ENCODE peak calls at places on chromosomes 6 and 20, in four cellular contexts. G is IMR-90, N is A549, M is K562. K is an unnamed sample.

GRCh38 chr6:109452181-109452580 is 3.4 kb downstream of the MICAL1 start:
- DNase-seq in G (no peak), N (no peak), M (no peak), K (no peak)

GRCh38 chr6:219641-220198 is 72.6 kb upstream of the DUSP22 start:
- DNase-seq in G (peak; percentile 66), N (no peak), M (peak; percentile 72), K (no peak)

GRCh38 chr6:26224547-26224912 is 137.3 kb downstream of the HFE start:
- DNase-seq in G (no peak), N (no peak), M (no peak), K (no peak)

GRCh38 chr6:166156942-166157341 is 10.7 kb downstream of the TBXT start:
- DNase-seq in G (peak; percentile 9), N (peak; percentile 17), M (no peak), K (no peak)

GRCh38 chr6:159887761-159888160 is 3.0 kb upstream of the MAS1 start:
- DNase-seq in G (no peak), N (no peak), M (no peak), K (no peak)

GRCh38 chr20:23096986-23097520 is 10.9 kb upstream of the CD93 start:
- DNase-seq in G (no peak), N (no peak), M (no peak), K (no peak)

GRCh38 chr6:155093430-155093829 is 98.3 kb downstream of the TIAM2 start:
- DNase-seq in G (no peak), N (no peak), M (no peak), K (no peak)

GRCh38 chr6:167645383-167645782 is 181.3 kb upstream of the AFDN start:
- DNase-seq in G (no peak), N (no peak), M (no peak), K (no peak)

GRCh38 chr20:32580608-32580969 is 4.5 kb downstream of the NOL4L start:
- DNase-seq in G (no peak), N (no peak), M (no peak), K (no peak)

GRCh38 chr6:166879594-166879993 is 76.8 kb downstream of the RNASET2 start:
- DNase-seq in G (no peak), N (no peak), M (no peak), K (no peak)

GRCh38 chr20:13799974-13800373 is 15.1 kb downstream of the NDUFAF5 start:
- DNase-seq in G (no peak), N (no peak), M (no peak), K (no peak)

GRCh38 chr6:38688579-38689087 is 14.3 kb downstream of the GLO1 start:
- DNase-seq in G (no peak), N (no peak), M (no peak), K (peak; percentile 59)

GRCh38 chr20:10721112-10721896 is 47.5 kb upstream of the JAG1 start:
- DNase-seq in G (peak; percentile 69), N (no peak), M (no peak), K (no peak)

GRCh38 chr6:52215787-52216186 is 28.5 kb downstream of the IL17F start:
- DNase-seq in G (no peak), N (no peak), M (no peak), K (no peak)

GRCh38 chr6:52221302-52221701 is 23.0 kb downstream of the IL17F start:
- DNase-seq in G (no peak), N (no peak), M (peak; percentile 17), K (no peak)

GRCh38 chr6:52213127-52213526 is 27.0 kb downstream of the IL17A start:
- DNase-seq in G (no peak), N (no peak), M (no peak), K (no peak)

GRCh38 chr6:52217761-52218160 is 26.5 kb downstream of the IL17F start:
- DNase-seq in G (no peak), N (no peak), M (no peak), K (no peak)

DNA sequence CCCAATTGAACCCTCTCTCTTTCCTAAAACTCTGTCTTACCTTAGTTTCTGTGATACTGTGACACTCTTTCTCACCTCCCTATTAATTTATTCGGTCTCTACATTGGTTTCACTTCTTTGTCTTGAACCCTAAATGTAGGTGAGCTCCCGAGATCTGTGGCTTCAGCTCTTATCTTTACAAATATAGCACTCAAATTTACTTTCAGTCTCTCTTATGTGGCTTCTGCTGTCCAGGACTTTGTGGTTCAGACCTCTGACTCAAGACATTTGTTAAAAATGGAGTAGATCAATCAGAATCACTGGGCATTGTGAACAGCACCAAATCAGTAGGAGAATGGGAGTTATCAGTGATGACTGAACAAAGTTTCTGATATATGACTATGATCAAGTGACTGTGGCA is 27.4 kb downstream of the IL17F start:
- DNase-seq in G (no peak), N (no peak), M (no peak), K (no peak)
- TF ChIP-seq BHLHE40 in G (no peak), N (no peak), M (no peak), K (no peak)

DNA sequence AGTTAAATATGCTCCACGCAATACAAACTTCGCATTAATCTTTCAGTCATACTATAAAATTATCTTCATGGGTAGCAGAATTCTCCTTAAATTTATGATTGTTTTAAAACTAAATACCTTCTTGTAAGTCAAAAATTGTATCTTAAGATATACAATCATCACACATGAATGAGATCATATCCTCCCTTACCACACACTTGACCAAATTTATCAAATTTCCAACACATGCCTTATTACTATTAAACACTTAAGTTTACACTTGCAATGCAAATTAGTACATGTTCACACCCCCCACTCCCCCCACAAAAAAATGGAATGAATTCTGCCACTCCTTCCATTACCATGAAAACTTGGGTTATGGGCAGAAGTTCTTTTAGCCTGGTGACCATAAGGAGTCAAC is 13.8 kb downstream of the RANBP9 start:
- DNase-seq in G (peak; percentile 18), N (no peak), M (no peak), K (no peak)
- TF ChIP-seq RCOR1 in G (no peak), N (no peak), M (no peak), K (no peak)

GRCh38 chr20:2631228-2631627 is 21.2 kb upstream of the NOP56 start:
- DNase-seq in G (no peak), N (peak; percentile 33), M (no peak), K (no peak)
- TF ChIP-seq BHLHE40 in G (no peak), N (no peak), M (no peak), K (no peak)

GRCh38 chr6:56767892-56768531 is 125.3 kb upstream of the DST start:
- DNase-seq in G (no peak), N (peak; percentile 21), M (no peak), K (no peak)
- TF ChIP-seq RCOR1 in G (no peak), N (no peak), M (no peak), K (no peak)

GRCh38 chr6:113758214-113758613 is 98.9 kb upstream of the MARCKS start:
- DNase-seq in G (no peak), N (no peak), M (no peak), K (no peak)
- TF ChIP-seq BHLHE40 in G (no peak), N (no peak), M (no peak), K (no peak)

GRCh38 chr20:53898558-53898931 is 171.8 kb downstream of the BCAS1 start:
- DNase-seq in G (no peak), N (no peak), M (no peak), K (no peak)
- TF ChIP-seq RCOR1 in G (no peak), N (no peak), M (no peak), K (no peak)

GRCh38 chr6:56291278-56291917 is 44.0 kb upstream of the COL21A1 start:
- DNase-seq in G (no peak), N (no peak), M (no peak), K (no peak)
- TF ChIP-seq BHLHE40 in G (no peak), N (no peak), M (no peak), K (no peak)

GRCh38 chr20:49914310-49915117 is 815 bp downstream of the SPATA2 start:
- DNase-seq in G (no peak), N (no peak), M (no peak), K (no peak)
- TF ChIP-seq RCOR1 in G (no peak), N (no peak), M (no peak), K (no peak)

GRCh38 chr20:57244627-57245214 is 21.7 kb downstream of the BMP7 start:
- DNase-seq in G (no peak), N (no peak), M (peak; percentile 30), K (no peak)
- TF ChIP-seq BHLHE40 in G (no peak), N (no peak), M (no peak), K (no peak)

GRCh38 chr20:61959301-61959700 is 106.4 kb downstream of the TAF4 start:
- DNase-seq in G (no peak), N (peak; percentile 39), M (peak; percentile 86), K (no peak)
- TF ChIP-seq RCOR1 in G (no peak), N (no peak), M (no peak), K (no peak)

K was measured in GM12878.